ENCODE peak calls at places on chromosome 7, in nine cellular contexts. One of them, this sample, is unnamed.

GRCh38 chr7:139180700-139181311 is 50.2 kb upstream of the UBN2 start:
- DNase-seq in skeletal muscle cell: no peak
- DNase-seq in BE2C: no peak
- DNase-seq in GM12864: no peak
- DNase-seq in prostate gland: no peak
- DNase-seq in HFF-Myc: no peak
- DNase-seq in AG09319: no peak
- DNase-seq in activated CD8-positive, alpha-beta memory T cell treated with anti-CD3 and anti-CD28 coated beads for 24 hours: no peak
- DNase-seq in A549: no peak
- DNase-seq in this sample: no peak

GRCh38 chr7:40824461-40824860 is 689.7 kb downstream of the SUGCT start:
- DNase-seq in skeletal muscle cell: no peak
- DNase-seq in AG09319: no peak
- DNase-seq in BE2C: no peak
- DNase-seq in prostate gland: no peak
- DNase-seq in HFF-Myc: no peak
- DNase-seq in A549: no peak
- DNase-seq in GM12864: no peak
- DNase-seq in activated CD8-positive, alpha-beta memory T cell treated with anti-CD3 and anti-CD28 coated beads for 24 hours: no peak
- DNase-seq in this sample: no peak

GRCh38 chr7:142586611-142587010 is 162.7 kb upstream of the PRSS1 start:
- DNase-seq in GM12864: no peak
- DNase-seq in AG09319: no peak
- DNase-seq in A549: no peak
- DNase-seq in prostate gland: no peak
- DNase-seq in skeletal muscle cell: no peak
- DNase-seq in HFF-Myc: no peak
- DNase-seq in BE2C: no peak
- DNase-seq in activated CD8-positive, alpha-beta memory T cell treated with anti-CD3 and anti-CD28 coated beads for 24 hours: no peak
- DNase-seq in this sample: no peak

GRCh38 chr7:144384555-144385245 is 18.8 kb downstream of the NOBOX start:
- DNase-seq in AG09319: no peak
- DNase-seq in skeletal muscle cell: no peak
- DNase-seq in GM12864: no peak
- DNase-seq in BE2C: no peak
- DNase-seq in HFF-Myc: no peak
- DNase-seq in activated CD8-positive, alpha-beta memory T cell treated with anti-CD3 and anti-CD28 coated beads for 24 hours: no peak
- DNase-seq in prostate gland: no peak
- DNase-seq in A549: no peak
- DNase-seq in this sample: no peak

GRCh38 chr7:82441916-82442478 is 1.6 kb downstream of the CACNA2D1 start:
- DNase-seq in GM12864: no peak
- DNase-seq in HFF-Myc: no peak
- DNase-seq in A549: no peak
- DNase-seq in BE2C: no peak
- DNase-seq in skeletal muscle cell: no peak
- DNase-seq in activated CD8-positive, alpha-beta memory T cell treated with anti-CD3 and anti-CD28 coated beads for 24 hours: no peak
- DNase-seq in prostate gland: no peak
- DNase-seq in AG09319: no peak
- DNase-seq in this sample: no peak

GRCh38 chr7:38773430-38773829 is 135.6 kb downstream of the VPS41 start:
- DNase-seq in BE2C: no peak
- DNase-seq in skeletal muscle cell: no peak
- DNase-seq in A549: no peak
- DNase-seq in HFF-Myc: no peak
- DNase-seq in GM12864: no peak
- DNase-seq in AG09319: no peak
- DNase-seq in prostate gland: no peak
- DNase-seq in activated CD8-positive, alpha-beta memory T cell treated with anti-CD3 and anti-CD28 coated beads for 24 hours: no peak
- DNase-seq in this sample: no peak

GRCh38 chr7:130276796-130277762 is 10.4 kb downstream of the CPA2 start:
- DNase-seq in AG09319: no peak
- DNase-seq in HFF-Myc: no peak
- DNase-seq in BE2C: no peak
- DNase-seq in prostate gland: no peak
- DNase-seq in A549: no peak
- DNase-seq in skeletal muscle cell: no peak
- DNase-seq in activated CD8-positive, alpha-beta memory T cell treated with anti-CD3 and anti-CD28 coated beads for 24 hours: no peak
- DNase-seq in GM12864: no peak
- DNase-seq in this sample: no peak

GRCh38 chr7:158272509-158273137 is 315.0 kb downstream of the PTPRN2 start:
- DNase-seq in prostate gland: no peak
- DNase-seq in BE2C: no peak
- DNase-seq in GM12864: no peak
- DNase-seq in A549: no peak
- DNase-seq in AG09319: no peak
- DNase-seq in activated CD8-positive, alpha-beta memory T cell treated with anti-CD3 and anti-CD28 coated beads for 24 hours: no peak
- DNase-seq in HFF-Myc: no peak
- DNase-seq in skeletal muscle cell: no peak
- DNase-seq in this sample: peak

GRCh38 chr7:105218215-105218614 is 170.5 kb downstream of the SRPK2 start:
- DNase-seq in activated CD8-positive, alpha-beta memory T cell treated with anti-CD3 and anti-CD28 coated beads for 24 hours: no peak
- DNase-seq in GM12864: no peak
- DNase-seq in HFF-Myc: no peak
- DNase-seq in prostate gland: no peak
- DNase-seq in AG09319: no peak
- DNase-seq in A549: no peak
- DNase-seq in BE2C: no peak
- DNase-seq in skeletal muscle cell: no peak
- DNase-seq in this sample: no peak

GRCh38 chr7:68853254-68853653 is 745.0 kb upstream of the AUTS2 start:
- DNase-seq in AG09319: no peak
- DNase-seq in GM12864: no peak
- DNase-seq in prostate gland: no peak
- DNase-seq in BE2C: no peak
- DNase-seq in HFF-Myc: no peak
- DNase-seq in skeletal muscle cell: no peak
- DNase-seq in A549: no peak
- DNase-seq in activated CD8-positive, alpha-beta memory T cell treated with anti-CD3 and anti-CD28 coated beads for 24 hours: no peak
- DNase-seq in this sample: no peak

GRCh38 chr7:27150568-27151340 is 1.6 kb downstream of the HOXA3 start:
- DNase-seq in AG09319: no peak
- DNase-seq in prostate gland: peak
- DNase-seq in A549: peak
- DNase-seq in BE2C: peak
- DNase-seq in GM12864: no peak
- DNase-seq in skeletal muscle cell: no peak
- DNase-seq in activated CD8-positive, alpha-beta memory T cell treated with anti-CD3 and anti-CD28 coated beads for 24 hours: peak
- DNase-seq in HFF-Myc: no peak
- DNase-seq in this sample: peak

GRCh38 chr7:128921866-128922440 is 11.4 kb upstream of the KCP start:
- DNase-seq in A549: no peak
- DNase-seq in prostate gland: no peak
- DNase-seq in AG09319: no peak
- DNase-seq in skeletal muscle cell: no peak
- DNase-seq in BE2C: no peak
- DNase-seq in HFF-Myc: no peak
- DNase-seq in GM12864: no peak
- DNase-seq in activated CD8-positive, alpha-beta memory T cell treated with anti-CD3 and anti-CD28 coated beads for 24 hours: no peak
- DNase-seq in this sample: no peak

GRCh38 chr7:130874071-130874915 is 140.3 kb upstream of the KLF14 start:
- DNase-seq in BE2C: no peak
- DNase-seq in HFF-Myc: no peak
- DNase-seq in A549: no peak
- DNase-seq in prostate gland: no peak
- DNase-seq in GM12864: no peak
- DNase-seq in skeletal muscle cell: no peak
- DNase-seq in AG09319: no peak
- DNase-seq in activated CD8-positive, alpha-beta memory T cell treated with anti-CD3 and anti-CD28 coated beads for 24 hours: peak
- DNase-seq in this sample: no peak

GRCh38 chr7:11109659-11110058 is 136.0 kb downstream of the PHF14 start:
- DNase-seq in skeletal muscle cell: no peak
- DNase-seq in A549: no peak
- DNase-seq in BE2C: no peak
- DNase-seq in AG09319: no peak
- DNase-seq in prostate gland: no peak
- DNase-seq in GM12864: no peak
- DNase-seq in activated CD8-positive, alpha-beta memory T cell treated with anti-CD3 and anti-CD28 coated beads for 24 hours: no peak
- DNase-seq in HFF-Myc: no peak
- DNase-seq in this sample: no peak

GRCh38 chr7:80699030-80699638 is 60.7 kb downstream of the CD36 start:
- DNase-seq in A549: peak
- DNase-seq in activated CD8-positive, alpha-beta memory T cell treated with anti-CD3 and anti-CD28 coated beads for 24 hours: no peak
- DNase-seq in BE2C: no peak
- DNase-seq in prostate gland: no peak
- DNase-seq in AG09319: no peak
- DNase-seq in GM12864: peak
- DNase-seq in skeletal muscle cell: no peak
- DNase-seq in HFF-Myc: peak
- DNase-seq in this sample: no peak

GRCh38 chr7:102318482-102318971 is 31.9 kb downstream of the SH2B2 start:
- DNase-seq in AG09319: no peak
- DNase-seq in HFF-Myc: no peak
- DNase-seq in A549: peak
- DNase-seq in BE2C: peak
- DNase-seq in skeletal muscle cell: peak
- DNase-seq in activated CD8-positive, alpha-beta memory T cell treated with anti-CD3 and anti-CD28 coated beads for 24 hours: no peak
- DNase-seq in prostate gland: no peak
- DNase-seq in GM12864: no peak
- DNase-seq in this sample: no peak

GRCh38 chr7:31906479-31907171 is 163.6 kb downstream of the PDE1C start:
- DNase-seq in AG09319: no peak
- DNase-seq in activated CD8-positive, alpha-beta memory T cell treated with anti-CD3 and anti-CD28 coated beads for 24 hours: no peak
- DNase-seq in A549: no peak
- DNase-seq in prostate gland: no peak
- DNase-seq in GM12864: no peak
- DNase-seq in HFF-Myc: no peak
- DNase-seq in skeletal muscle cell: no peak
- DNase-seq in BE2C: no peak
- DNase-seq in this sample: no peak

GRCh38 chr7:119167431-119167830 is 942.9 kb downstream of the ANKRD7 start:
- DNase-seq in HFF-Myc: no peak
- DNase-seq in BE2C: no peak
- DNase-seq in activated CD8-positive, alpha-beta memory T cell treated with anti-CD3 and anti-CD28 coated beads for 24 hours: no peak
- DNase-seq in GM12864: no peak
- DNase-seq in skeletal muscle cell: no peak
- DNase-seq in AG09319: no peak
- DNase-seq in A549: no peak
- DNase-seq in prostate gland: no peak
- DNase-seq in this sample: no peak

GRCh38 chr7:114922652-114923402 is 933 bp downstream of the MDFIC start:
- DNase-seq in GM12864: no peak
- DNase-seq in activated CD8-positive, alpha-beta memory T cell treated with anti-CD3 and anti-CD28 coated beads for 24 hours: peak
- DNase-seq in prostate gland: peak
- DNase-seq in BE2C: no peak
- DNase-seq in AG09319: peak
- DNase-seq in skeletal muscle cell: peak
- DNase-seq in HFF-Myc: no peak
- DNase-seq in A549: peak
- DNase-seq in this sample: peak

GRCh38 chr7:79217468-79217867 is 236.0 kb downstream of the MAGI2 start:
- DNase-seq in GM12864: no peak
- DNase-seq in BE2C: no peak
- DNase-seq in activated CD8-positive, alpha-beta memory T cell treated with anti-CD3 and anti-CD28 coated beads for 24 hours: no peak
- DNase-seq in HFF-Myc: no peak
- DNase-seq in A549: no peak
- DNase-seq in prostate gland: no peak
- DNase-seq in skeletal muscle cell: no peak
- DNase-seq in AG09319: no peak
- DNase-seq in this sample: no peak

GRCh38 chr7:85030893-85031292 is 156.0 kb downstream of the SEMA3D start:
- DNase-seq in BE2C: no peak
- DNase-seq in A549: peak
- DNase-seq in HFF-Myc: peak
- DNase-seq in AG09319: peak
- DNase-seq in activated CD8-positive, alpha-beta memory T cell treated with anti-CD3 and anti-CD28 coated beads for 24 hours: no peak
- DNase-seq in GM12864: no peak
- DNase-seq in skeletal muscle cell: no peak
- DNase-seq in prostate gland: no peak
- DNase-seq in this sample: no peak

GRCh38 chr7:44103941-44104879 is at the start of gene AEBP1:
- DNase-seq in prostate gland: no peak
- DNase-seq in skeletal muscle cell: no peak
- DNase-seq in GM12864: no peak
- DNase-seq in AG09319: no peak
- DNase-seq in A549: no peak
- DNase-seq in HFF-Myc: no peak
- DNase-seq in BE2C: peak
- DNase-seq in activated CD8-positive, alpha-beta memory T cell treated with anti-CD3 and anti-CD28 coated beads for 24 hours: peak
- DNase-seq in this sample: peak

GRCh38 chr7:151599401-151600227 is 79.9 kb upstream of the RHEB start:
- DNase-seq in skeletal muscle cell: peak
- DNase-seq in AG09319: peak
- DNase-seq in HFF-Myc: peak
- DNase-seq in BE2C: no peak
- DNase-seq in A549: peak
- DNase-seq in prostate gland: no peak
- DNase-seq in GM12864: no peak
- DNase-seq in activated CD8-positive, alpha-beta memory T cell treated with anti-CD3 and anti-CD28 coated beads for 24 hours: no peak
- DNase-seq in this sample: no peak

GRCh38 chr7:32941996-32942782 is 15.1 kb upstream of the FKBP9 start:
- DNase-seq in prostate gland: peak
- DNase-seq in HFF-Myc: no peak
- DNase-seq in A549: peak
- DNase-seq in skeletal muscle cell: no peak
- DNase-seq in GM12864: peak
- DNase-seq in AG09319: no peak
- DNase-seq in BE2C: peak
- DNase-seq in activated CD8-positive, alpha-beta memory T cell treated with anti-CD3 and anti-CD28 coated beads for 24 hours: peak
- DNase-seq in this sample: peak

GRCh38 chr7:34759477-34760125 is 101.6 kb downstream of the NPSR1 start:
- DNase-seq in prostate gland: no peak
- DNase-seq in GM12864: peak
- DNase-seq in BE2C: peak
- DNase-seq in HFF-Myc: peak
- DNase-seq in AG09319: no peak
- DNase-seq in activated CD8-positive, alpha-beta memory T cell treated with anti-CD3 and anti-CD28 coated beads for 24 hours: no peak
- DNase-seq in skeletal muscle cell: no peak
- DNase-seq in A549: peak
- DNase-seq in this sample: no peak

GRCh38 chr7:104933433-104934074 is 80.5 kb upstream of the KMT2E start:
- DNase-seq in HFF-Myc: no peak
- DNase-seq in prostate gland: no peak
- DNase-seq in A549: no peak
- DNase-seq in activated CD8-positive, alpha-beta memory T cell treated with anti-CD3 and anti-CD28 coated beads for 24 hours: no peak
- DNase-seq in skeletal muscle cell: no peak
- DNase-seq in GM12864: no peak
- DNase-seq in BE2C: no peak
- DNase-seq in AG09319: no peak
- DNase-seq in this sample: no peak

GRCh38 chr7:156764016-156764669 is 123.6 kb downstream of the RNF32 start:
- DNase-seq in GM12864: no peak
- DNase-seq in prostate gland: peak
- DNase-seq in activated CD8-positive, alpha-beta memory T cell treated with anti-CD3 and anti-CD28 coated beads for 24 hours: no peak
- DNase-seq in HFF-Myc: peak
- DNase-seq in AG09319: peak
- DNase-seq in A549: peak
- DNase-seq in skeletal muscle cell: peak
- DNase-seq in BE2C: peak
- DNase-seq in this sample: peak

GRCh38 chr7:7408001-7408770 is 127.5 kb downstream of the COL28A1 start:
- DNase-seq in GM12864: no peak
- DNase-seq in skeletal muscle cell: no peak
- DNase-seq in AG09319: no peak
- DNase-seq in HFF-Myc: no peak
- DNase-seq in BE2C: no peak
- DNase-seq in A549: no peak
- DNase-seq in prostate gland: peak
- DNase-seq in activated CD8-positive, alpha-beta memory T cell treated with anti-CD3 and anti-CD28 coated beads for 24 hours: no peak
- DNase-seq in this sample: no peak

GRCh38 chr7:69654849-69655707 is 56.8 kb downstream of the AUTS2 start:
- DNase-seq in skeletal muscle cell: no peak
- DNase-seq in BE2C: no peak
- DNase-seq in A549: no peak
- DNase-seq in prostate gland: no peak
- DNase-seq in activated CD8-positive, alpha-beta memory T cell treated with anti-CD3 and anti-CD28 coated beads for 24 hours: no peak
- DNase-seq in GM12864: no peak
- DNase-seq in AG09319: no peak
- DNase-seq in HFF-Myc: no peak
- DNase-seq in this sample: no peak

GRCh38 chr7:76359111-76359986 is 558 bp upstream of the YWHAG start:
- DNase-seq in BE2C: peak
- DNase-seq in HFF-Myc: peak
- DNase-seq in prostate gland: peak
- DNase-seq in A549: peak
- DNase-seq in GM12864: peak
- DNase-seq in activated CD8-positive, alpha-beta memory T cell treated with anti-CD3 and anti-CD28 coated beads for 24 hours: peak
- DNase-seq in AG09319: peak
- DNase-seq in skeletal muscle cell: peak
- DNase-seq in this sample: peak